ENCODE peak calls at places on chromosomes 7 and 10, in four cellular contexts. Y, Z, U and F are unnamed samples.

GRCh38 chr7:106356-106755 is 86.0 kb upstream of the FAM20C start:
- DNase-seq in Y (no peak), Z (no peak), U (no peak), F (no peak)

GRCh38 chr7:142771353-142771723 is 568 bp downstream of the PRSS2 start:
- DNase-seq in Y (no peak), Z (no peak), U (no peak), F (no peak)

GRCh38 chr10:49761201-49761788 is 828 bp downstream of the OGDHL start:
- DNase-seq in Y (no peak), Z (peak; percentile 46), U (no peak), F (no peak)

GRCh38 chr7:98222533-98223195 is 11.4 kb downstream of the BHLHA15 start:
- DNase-seq in Y (no peak), Z (no peak), U (no peak), F (no peak)

GRCh38 chr10:126907423-126907970 is 2.3 kb downstream of the DOCK1 start:
- DNase-seq in Y (no peak), Z (no peak), U (no peak), F (no peak)

GRCh38 chr7:89757910-89758309 is 396.4 kb upstream of the STEAP1 start:
- DNase-seq in Y (no peak), Z (no peak), U (no peak), F (no peak)

GRCh38 chr10:54681136-54681535 is 119.9 kb downstream of the PCDH15 start:
- DNase-seq in Y (no peak), Z (no peak), U (no peak), F (no peak)

GRCh38 chr7:87058739-87059524 is 522 bp downstream of the ELAPOR2 start:
- DNase-seq in Y (peak; percentile 13), Z (no peak), U (no peak), F (peak; percentile 59)

GRCh38 chr10:78362406-78363022 is 328.9 kb downstream of the RPS24 start:
- DNase-seq in Y (no peak), Z (peak; percentile 60), U (no peak), F (peak; percentile 9)

GRCh38 chr7:156823441-156823840 is 69.5 kb downstream of the LMBR1 start:
- DNase-seq in Y (no peak), Z (no peak), U (no peak), F (no peak)

GRCh38 chr10:126972622-126973414 is 67.6 kb downstream of the DOCK1 start:
- DNase-seq in Y (no peak), Z (no peak), U (peak; percentile 97), F (no peak)

GRCh38 chr10:35470535-35470934 is 134.2 kb downstream of the CCNY start:
- DNase-seq in Y (no peak), Z (no peak), U (no peak), F (no peak)

DNA sequence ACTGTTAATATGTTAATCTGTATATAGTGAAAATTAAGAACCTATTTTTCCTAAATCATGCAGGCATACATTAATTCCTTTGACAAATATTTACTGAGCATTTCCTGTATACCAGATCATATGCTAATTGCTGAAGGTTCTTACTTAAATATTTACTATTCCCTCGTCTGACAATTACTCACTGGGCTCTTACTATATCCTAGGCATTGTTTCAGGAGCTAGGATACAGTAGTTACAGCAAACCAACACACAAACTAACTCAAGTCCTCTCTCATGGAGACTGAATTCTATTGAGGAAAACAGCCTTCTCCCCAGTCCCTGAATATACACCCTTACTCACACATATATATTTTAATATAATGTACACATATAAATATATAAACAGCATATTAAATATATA is 786.0 kb downstream of the NRG3 start:
- DNase-seq in Y (no peak), Z (no peak), U (no peak), F (no peak)
- H3K4me1 ChIP-seq in Y (no peaks in the 10 kb centered on the region), Z (no peaks in the 10 kb centered on the region), U (no peaks in the 10 kb centered on the region), F (no peaks in the 10 kb centered on the region)

DNA sequence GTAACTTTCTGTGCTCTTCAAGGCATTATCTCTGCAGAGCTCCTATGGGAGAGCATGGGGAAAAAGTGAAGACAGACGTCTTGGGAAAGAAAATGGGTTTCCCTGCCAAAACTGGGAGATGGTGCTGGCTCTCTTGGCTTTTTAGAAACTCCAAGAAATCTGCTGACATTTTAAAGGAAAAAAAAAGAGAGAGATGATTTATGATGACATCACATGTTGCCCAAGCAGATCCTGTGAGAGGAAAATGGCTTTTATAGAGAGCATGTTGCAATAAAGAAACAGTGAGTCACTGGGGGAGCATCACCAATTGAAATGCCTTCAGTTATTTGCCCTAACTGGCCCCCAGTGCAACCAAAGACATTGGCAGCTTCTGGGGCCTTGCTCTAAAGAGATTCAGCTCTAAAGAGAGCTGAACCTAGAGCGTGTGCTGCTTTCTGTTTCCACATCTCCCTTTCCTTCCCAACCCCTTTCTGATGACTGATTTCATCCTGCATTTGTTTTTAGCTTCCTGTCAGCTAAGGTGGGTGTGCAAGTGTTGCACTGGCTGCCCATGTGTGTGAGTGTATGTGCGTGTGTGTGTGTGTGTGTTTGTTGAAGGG is 37.7 kb downstream of the LRMDA start:
- DNase-seq in Y (peak; percentile 73), Z (peak; percentile 90), U (peak; percentile 84), F (no peak)
- TF ChIP-seq POLR2A in Y (no peak), Z (peak; percentile 63), U (no peak), F (no peak)

DNA sequence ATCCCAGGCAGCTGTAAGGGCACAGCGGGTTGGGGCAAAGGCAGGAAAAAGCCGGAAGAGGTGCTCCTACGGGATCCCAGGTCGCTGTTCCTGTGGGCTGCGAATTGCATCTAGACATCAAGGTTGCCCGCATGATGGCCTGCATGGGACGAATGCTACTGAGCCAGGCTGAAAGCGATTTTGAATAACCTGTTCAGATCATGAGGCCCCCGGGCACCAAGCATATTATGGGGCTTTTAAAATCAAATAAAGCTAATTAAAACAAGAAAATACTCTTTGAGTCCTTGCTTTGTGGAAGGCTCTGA is 37.1 kb downstream of the CAMK2B start:
- DNase-seq in Y (no peak), Z (peak; percentile 50), U (no peak), F (no peak)
- H3K4me1 ChIP-seq in Y (no peaks in the 10 kb centered on the region), Z (no peaks in the 10 kb centered on the region), U (peaks cover 7% of the 10 kb centered on the region), F (no peaks in the 10 kb centered on the region)

GRCh38 chr7:27132214-27132613 is 1.7 kb upstream of the HOXA4 start:
- DNase-seq in Y (no peak), Z (no peak), U (no peak), F (no peak)

GRCh38 chr7:27131390-27131819 is 848 bp upstream of the HOXA4 start:
- DNase-seq in Y (no peak), Z (no peak), U (no peak), F (no peak)

GRCh38 chr7:27129729-27130539 is 623 bp downstream of the HOXA4 start:
- DNase-seq in Y (no peak), Z (peak; percentile 62), U (no peak), F (no peak)

GRCh38 chr7:27128776-27129728 is 1.5 kb downstream of the HOXA4 start:
- DNase-seq in Y (no peak), Z (peak; percentile 54), U (no peak), F (no peak)

GRCh38 chr7:27130540-27131389 is at the start of gene HOXA4:
- DNase-seq in Y (peak; percentile 94), Z (peak; percentile 96), U (peak; percentile 83), F (peak; percentile 41)
- TF ChIP-seq POLR2A in Y (peak; percentile 76), Z (peak; percentile 69), U (peak; percentile 31), F (peak; percentile 49)

GRCh38 chr10:95601116-95601719 is 40.0 kb upstream of the SORBS1 start:
- DNase-seq in Y (peak; percentile 78), Z (peak; percentile 92), U (peak; percentile 84), F (peak; percentile 77)

GRCh38 chr10:95604630-95605029 is 43.5 kb upstream of the SORBS1 start:
- DNase-seq in Y (no peak), Z (no peak), U (no peak), F (no peak)

GRCh38 chr10:95606922-95607321 is 45.8 kb upstream of the SORBS1 start:
- DNase-seq in Y (no peak), Z (no peak), U (peak; percentile 62), F (no peak)

GRCh38 chr10:95602382-95602781 is 41.2 kb upstream of the SORBS1 start:
- DNase-seq in Y (no peak), Z (no peak), U (no peak), F (no peak)

DNA sequence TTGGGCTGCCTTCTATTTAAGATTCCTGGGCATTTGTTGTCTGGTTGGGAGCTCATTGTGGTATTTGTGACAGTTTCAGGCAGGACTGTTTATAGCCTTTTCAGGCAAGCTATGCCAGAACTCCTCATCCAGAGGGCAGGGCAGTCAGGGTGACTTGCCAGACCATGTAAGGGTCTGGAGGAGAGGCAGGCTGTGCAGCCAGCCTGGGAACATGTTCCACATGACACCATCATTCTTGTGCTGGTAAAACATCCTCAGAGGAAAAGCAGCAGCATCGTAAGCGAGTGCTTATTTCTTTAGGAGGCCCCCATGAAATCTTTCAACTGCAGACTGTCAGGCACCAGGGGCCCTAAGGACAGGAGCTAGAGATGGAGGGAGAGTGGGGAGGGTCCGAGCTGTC is 44.0 kb upstream of the SORBS1 start:
- DNase-seq in Y (peak; percentile 13), Z (no peak), U (no peak), F (no peak)
- H3K4me1 ChIP-seq in Y (no peaks in the 10 kb centered on the region), Z (no peaks in the 10 kb centered on the region), U (peaks cover 3% of the 10 kb centered on the region), F (no peaks in the 10 kb centered on the region)

DNA sequence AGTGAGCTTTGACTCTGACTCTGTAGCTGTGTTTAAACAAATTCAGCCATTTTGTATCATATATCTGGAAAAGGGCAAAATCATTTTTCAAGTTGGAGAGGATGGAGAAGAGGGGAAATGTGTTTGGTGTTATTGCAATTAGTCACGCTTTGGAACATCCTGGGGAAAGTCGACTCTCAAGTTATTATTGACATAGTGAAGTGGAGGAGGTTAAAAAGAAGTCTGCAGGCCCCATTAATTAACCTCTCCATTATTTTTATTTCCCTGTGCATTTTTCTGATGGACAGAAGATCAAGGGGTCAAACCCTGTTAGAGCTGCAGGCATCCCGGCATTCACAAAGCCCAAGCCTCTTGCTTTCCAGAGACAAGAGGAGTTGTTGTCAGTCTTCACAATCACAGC is 132.6 kb downstream of the TEX36 start:
- DNase-seq in Y (no peak), Z (no peak), U (no peak), F (no peak)
- TF ChIP-seq POLR2A in Y (no peak), Z (no peak), U (no peak), F (no peak)

DNA sequence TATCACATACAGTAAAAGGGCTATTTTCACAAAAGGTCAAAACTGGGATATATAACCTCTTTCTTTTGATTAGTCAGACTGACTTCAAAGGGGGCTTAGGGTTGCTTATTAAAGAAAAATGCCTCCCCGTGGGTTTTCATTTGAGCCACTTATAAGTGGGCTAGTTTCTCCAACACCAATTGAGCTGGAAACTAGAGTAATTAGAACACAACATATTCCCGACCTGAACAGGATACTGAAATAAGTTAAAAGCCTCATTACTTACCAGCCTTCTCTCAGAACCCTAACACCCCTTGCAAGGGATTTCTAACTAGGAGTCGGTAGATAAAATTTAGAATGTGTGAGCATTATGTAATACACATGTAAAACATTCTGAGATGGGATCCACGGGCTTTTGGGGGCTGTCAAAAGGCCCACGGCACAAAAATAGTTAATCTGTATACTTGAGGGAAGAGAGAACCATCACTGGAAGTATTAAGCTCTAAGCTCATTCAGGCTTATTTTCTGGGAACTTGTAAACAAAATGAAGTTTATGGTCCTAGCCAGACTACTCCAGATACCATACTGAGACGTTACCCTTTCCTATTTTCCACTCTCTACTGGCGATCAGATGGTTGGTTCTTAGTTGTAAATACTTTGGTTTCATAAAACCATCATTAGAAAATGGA is 29.3 kb upstream of the KMT2E start:
- DNase-seq in Y (no peak), Z (no peak), U (no peak), F (no peak)
- H3K4me1 ChIP-seq in Y (peaks cover 28% of the 10 kb centered on the region), Z (peaks cover 30% of the 10 kb centered on the region), U (peaks cover 9% of the 10 kb centered on the region), F (peaks cover 46% of the 10 kb centered on the region)

DNA sequence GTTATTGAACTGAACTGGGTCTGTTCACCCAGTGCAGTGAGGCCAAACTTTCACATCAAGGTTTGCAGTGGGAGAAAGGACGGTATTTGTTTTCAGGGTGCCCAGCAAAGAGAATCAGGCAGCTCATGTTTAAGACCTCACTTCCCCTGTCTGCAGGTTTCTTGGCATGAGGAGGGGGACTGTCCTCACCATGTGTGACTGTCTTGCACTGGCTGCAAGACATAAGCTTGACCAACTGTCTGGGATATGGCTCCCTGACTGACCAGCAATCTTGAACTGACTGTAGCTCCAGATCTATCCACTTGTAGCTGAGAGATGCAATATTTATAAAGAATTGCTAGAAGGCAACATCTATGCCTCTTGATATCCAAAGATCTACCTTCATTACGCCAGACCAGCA is 39.9 kb downstream of the RAMP3 start:
- DNase-seq in Y (no peak), Z (no peak), U (no peak), F (no peak)
- TF ChIP-seq POLR2A in Y (no peak), Z (no peak), U (no peak), F (no peak)